ENCODE peak calls at places on chromosome 14, in nine cellular contexts. I is neural crest cell; M is NCI-H345; R is NCI-H1105 treated with DMSO at 0.1 percent for 48 hours; F is lung microvascular endothelial cell; B is adrenal gland; E is stimulated activated effector memory CD8-positive, alpha-beta T cell treated with anti-CD3 and anti-CD28 coated beads, Interleukin-12 subunit alpha, Interleukin-12 subunit beta, amount 100 ng/mL, for 72 hours; L is posterior cingulate gyrus; Z is GM19239. G is an unnamed sample.

GRCh38 chr14:104797112-104798044 is 1.8 kb upstream of the AKT1 start:
- DNase-seq in F (no peak), R (no peak), I (no peak), Z (no peak), M (no peak), E (no peak), L (no peak), B (no peak), G (no peak)

GRCh38 chr14:27050195-27050594 is 452.4 kb upstream of the NOVA1 start:
- DNase-seq in B (no peak), F (no peak), E (no peak), M (no peak), L (no peak), I (no peak), Z (no peak), R (no peak), G (no peak)

GRCh38 chr14:42224053-42224888 is 617.6 kb downstream of the LRFN5 start:
- DNase-seq in B (peak), E (no peak), R (peak), Z (peak), F (peak), M (peak), I (peak), L (peak), G (peak)

GRCh38 chr14:79483472-79483871 is 727.8 kb downstream of the DIO2 start:
- DNase-seq in B (no peak), M (no peak), I (no peak), F (no peak), E (no peak), R (no peak), Z (no peak), L (no peak), G (no peak)

GRCh38 chr14:90561031-90561430 is 164.2 kb downstream of the CALM1 start:
- DNase-seq in F (no peak), L (no peak), B (no peak), R (no peak), Z (no peak), I (no peak), M (no peak), E (no peak), G (no peak)

GRCh38 chr14:104940526-104941150 is 16.0 kb downstream of the PLD4 start:
- DNase-seq in I (no peak), E (no peak), R (no peak), Z (no peak), M (peak), B (no peak), L (no peak), F (no peak), G (no peak)

GRCh38 chr14:76950043-76951020 is 78.2 kb downstream of the IRF2BPL start:
- DNase-seq in R (no peak), E (no peak), M (no peak), F (peak), I (no peak), Z (no peak), B (no peak), L (no peak), G (no peak)

GRCh38 chr14:64417042-64417770 is 29.1 kb downstream of the MTHFD1 start:
- DNase-seq in E (no peak), R (no peak), F (peak), B (no peak), I (no peak), L (no peak), Z (no peak), M (no peak), G (no peak)

GRCh38 chr14:102822311-102822863 is 45.1 kb downstream of the TRAF3 start:
- DNase-seq in F (peak), Z (no peak), M (no peak), R (no peak), L (no peak), B (no peak), E (peak), I (no peak), G (no peak)

GRCh38 chr14:89617471-89618291 is 200.6 kb upstream of the FOXN3 start:
- DNase-seq in R (peak), I (peak), F (peak), E (peak), L (peak), Z (peak), B (peak), M (peak), G (no peak)